ENCODE peak calls at places on chromosomes 1 and 21, in four cellular contexts. O, J, F and W are unnamed samples.

GRCh38 chr1:24089027-24089742 is 22.8 kb downstream of the MYOM3 start:
- DNase-seq in J (no peak), O (no peak), F (no peak), W (no peak)

GRCh38 chr1:200180821-200181220 is 153.3 kb downstream of the NR5A2 start:
- DNase-seq in J (peak), F (no peak), O (no peak), W (no peak)

GRCh38 chr1:171457412-171457811 is 27.9 kb upstream of the PRRC2C start:
- DNase-seq in J (no peak), O (no peak), F (no peak), W (no peak)

GRCh38 chr1:42934111-42934510 is 24.6 kb downstream of the SLC2A1 start:
- DNase-seq in J (no peak), O (no peak), F (peak), W (peak)

GRCh38 chr1:7247158-7247557 is 461.9 kb downstream of the CAMTA1 start:
- DNase-seq in F (no peak), J (no peak), O (no peak), W (no peak)

GRCh38 chr1:78145105-78145580 is 99.4 kb downstream of the GIPC2 start:
- DNase-seq in O (no peak), F (peak), J (peak), W (no peak)

GRCh38 chr21:45088116-45088515 is 13.7 kb downstream of the ADARB1 start:
- DNase-seq in F (no peak), O (no peak), J (no peak), W (no peak)

GRCh38 chr1:16141573-16142336 is 14.1 kb downstream of the EPHA2 start:
- DNase-seq in F (no peak), J (no peak), O (no peak), W (no peak)

GRCh38 chr1:15332525-15332924 is 77.2 kb upstream of the EFHD2 start:
- DNase-seq in F (no peak), O (no peak), J (no peak), W (no peak)

GRCh38 chr1:68112835-68113243 is 62.4 kb upstream of the DIRAS3 start:
- DNase-seq in F (no peak), O (no peak), J (no peak), W (no peak)

GRCh38 chr21:35475768-35476167 is 426.7 kb upstream of the RUNX1 start:
- DNase-seq in F (no peak), J (peak), O (no peak), W (no peak)

GRCh38 chr1:2801535-2802291 is at the start of gene TTC34:
- DNase-seq in F (peak), O (no peak), J (peak), W (peak)

GRCh38 chr1:899636-900317 is 23.9 kb upstream of the SAMD11 start:
- DNase-seq in J (no peak), O (no peak), F (no peak), W (no peak)

GRCh38 chr1:51954783-51955182 is 35.7 kb downstream of the RAB3B start:
- DNase-seq in F (no peak), J (peak), O (no peak), W (no peak)

GRCh38 chr1:174239541-174239940 is 80.2 kb downstream of the RABGAP1L start:
- DNase-seq in F (no peak), O (no peak), J (no peak), W (no peak)

GRCh38 chr1:116586741-116587143 is 15.9 kb upstream of the CD58 start:
- DNase-seq in O (no peak), F (no peak), J (no peak), W (no peak)

GRCh38 chr1:2044510-2045319 is 5.5 kb upstream of the PRKCZ start:
- DNase-seq in F (peak), O (no peak), J (peak), W (no peak)

GRCh38 chr1:240004086-240004749 is 87.5 kb upstream of the FMN2 start:
- DNase-seq in O (no peak), F (no peak), J (peak), W (no peak)

GRCh38 chr1:169959696-169960095 is 66.0 kb upstream of the SCYL3 start:
- DNase-seq in J (no peak), F (no peak), O (no peak), W (no peak)

GRCh38 chr1:244048566-244049141 is 2.4 kb upstream of the ZBTB18 start:
- DNase-seq in J (no peak), F (no peak), O (no peak), W (no peak)

GRCh38 chr1:41850029-41850428 is 68.7 kb downstream of the HIVEP3 start:
- DNase-seq in O (no peak), F (no peak), J (no peak), W (no peak)

GRCh38 chr1:193348126-193349045 is 162.0 kb upstream of the B3GALT2 start:
- DNase-seq in O (no peak), J (no peak), F (no peak), W (no peak)

GRCh38 chr1:67261646-67262045 is 46.0 kb upstream of the IL12RB2 start:
- DNase-seq in J (peak), F (no peak), O (no peak), W (no peak)

GRCh38 chr1:224705578-224705977 is 89.5 kb downstream of the CNIH3 start:
- DNase-seq in F (no peak), J (no peak), O (no peak), W (no peak)
- TF ChIP-seq POLR2AphosphoS5 in F (no peak), J (no peak), O (no peak), W (no peak)

GRCh38 chr21:26865857-26866256 is 20.6 kb upstream of the ADAMTS1 start:
- DNase-seq in F (no peak), O (no peak), J (no peak), W (no peak)
- TF ChIP-seq EP300 in F (no peak), O (no peak), J (no peak), W (no peak)

GRCh38 chr1:186945146-186945545 is 116.4 kb downstream of the PLA2G4A start:
- DNase-seq in O (no peak), F (no peak), J (no peak), W (no peak)

GRCh38 chr1:186948542-186948941 is 119.8 kb downstream of the PLA2G4A start:
- DNase-seq in J (no peak), O (no peak), F (no peak), W (no peak)

GRCh38 chr1:186953876-186954275 is 125.1 kb downstream of the PLA2G4A start:
- DNase-seq in F (no peak), J (no peak), O (no peak), W (no peak)

GRCh38 chr1:186950547-186950946 is 121.8 kb downstream of the PLA2G4A start:
- DNase-seq in J (no peak), F (no peak), O (no peak), W (no peak)

DNA sequence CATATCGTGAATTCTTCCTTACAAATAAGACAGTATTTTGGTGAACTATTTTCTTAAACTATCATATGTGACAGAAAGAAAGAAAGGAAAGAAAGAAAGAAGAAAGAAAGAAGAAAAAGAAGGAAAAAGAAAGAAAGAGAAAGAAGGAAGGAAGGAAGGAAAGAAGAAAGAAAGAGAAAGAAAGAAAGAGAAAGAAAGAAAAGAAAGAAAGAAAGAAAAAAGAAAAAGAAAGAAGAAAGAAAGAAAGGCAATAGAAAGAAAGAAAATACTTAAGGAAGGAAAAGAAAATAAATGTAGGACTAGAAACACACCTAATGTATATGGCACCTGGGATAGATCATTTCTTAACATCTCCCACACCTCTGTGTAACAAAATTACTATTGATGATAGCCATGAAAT is 120.4 kb downstream of the PLA2G4A start:
- DNase-seq in F (no peak), O (no peak), J (no peak), W (no peak)
- TF ChIP-seq CTCF in F (no peak), O (no peak), J (no peak), W (no peak)

DNA sequence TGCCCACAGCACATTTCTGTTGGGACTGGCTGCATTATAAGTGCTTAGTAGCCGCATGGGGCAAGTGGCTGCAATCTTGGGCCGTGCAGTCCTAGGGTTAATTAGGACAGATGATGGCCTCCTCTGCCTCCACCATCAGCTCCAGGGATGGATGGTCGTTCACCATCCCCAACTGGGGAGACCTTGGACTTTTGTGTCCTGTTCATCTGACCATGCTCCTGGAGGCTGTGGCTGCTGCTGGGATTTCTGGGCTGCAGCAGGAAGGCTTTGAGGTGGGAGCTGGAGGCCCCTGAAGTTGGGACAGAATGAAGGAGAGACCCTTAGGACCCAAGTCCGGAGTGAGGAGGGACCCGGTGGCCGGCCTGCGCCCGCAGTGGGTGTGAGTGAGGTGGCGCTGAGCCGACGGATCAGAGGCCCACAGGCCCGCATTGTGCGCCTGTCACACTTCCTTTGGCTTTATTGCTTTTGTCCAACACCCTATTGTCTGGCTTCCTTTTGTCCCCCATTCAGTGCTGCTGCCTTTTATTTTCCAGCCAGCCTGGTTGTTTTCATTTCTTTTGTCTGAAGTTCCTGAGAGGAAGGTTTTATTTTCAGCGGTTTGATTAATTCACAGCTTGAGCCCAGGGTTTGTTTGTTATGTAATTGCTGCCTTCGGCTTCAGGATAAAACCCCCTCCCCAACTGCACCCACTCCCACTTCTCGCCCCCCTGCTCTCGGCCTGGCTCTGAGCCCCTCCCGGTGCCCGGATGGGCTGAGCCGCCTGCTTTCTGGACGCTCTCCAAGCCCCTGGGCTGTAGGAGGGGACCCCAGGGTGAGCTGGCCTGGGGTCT is 35.6 kb downstream of the SOX13 start:
- DNase-seq in O (no peak), F (no peak), J (no peak), W (no peak)
- TF ChIP-seq POLR2AphosphoS5 in O (no peak), F (no peak), J (no peak), W (no peak)

GRCh38 chr1:22168412-22168973 is 25.6 kb upstream of the WNT4 start:
- DNase-seq in F (no peak), J (peak), O (no peak), W (no peak)

GRCh38 chr1:22174446-22174845 is 31.5 kb upstream of the WNT4 start:
- DNase-seq in O (no peak), F (no peak), J (peak), W (no peak)

GRCh38 chr1:22169816-22170215 is 26.9 kb upstream of the WNT4 start:
- DNase-seq in J (no peak), F (no peak), O (no peak), W (no peak)

GRCh38 chr1:22176258-22176657 is 33.4 kb upstream of the WNT4 start:
- DNase-seq in J (no peak), O (no peak), F (no peak), W (no peak)

DNA sequence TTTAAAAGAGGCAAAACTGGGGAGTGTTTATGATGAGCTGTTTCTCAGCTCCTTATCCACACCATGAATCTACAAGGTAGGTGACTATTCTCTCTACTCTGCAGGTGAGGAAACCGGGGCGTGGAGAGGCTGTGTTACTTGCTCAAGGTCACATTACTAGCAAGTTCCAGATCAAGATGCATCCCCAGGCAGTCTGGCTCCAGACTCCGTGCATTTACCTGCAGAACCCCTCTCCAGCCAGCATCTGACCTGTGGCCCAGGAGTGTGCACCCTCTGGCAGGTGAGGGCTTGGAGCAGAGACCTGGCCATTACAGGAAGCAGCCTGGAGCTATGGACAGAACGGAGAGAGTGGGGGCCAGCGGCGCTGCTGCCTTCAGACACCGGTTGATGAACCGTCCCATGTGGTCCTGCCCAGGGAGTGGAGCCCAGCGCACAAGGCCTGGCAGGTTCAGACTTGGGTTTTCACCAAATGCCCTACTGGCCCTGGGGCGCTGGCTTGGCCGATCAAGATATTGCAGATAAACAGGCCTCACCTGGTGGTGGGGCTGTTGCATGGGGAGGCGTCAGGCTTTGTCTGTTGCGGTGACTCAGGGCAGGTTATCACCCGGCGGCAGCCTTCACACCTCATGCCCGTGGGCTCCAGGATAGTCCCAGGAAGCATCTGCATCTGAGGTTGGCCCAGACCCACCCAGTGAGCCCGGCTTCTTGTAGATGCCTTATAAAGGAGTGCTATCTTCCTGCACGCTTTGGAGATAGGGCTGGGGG is 29.2 kb upstream of the WNT4 start:
- DNase-seq in O (no peak), F (no peak), J (no peak), W (no peak)
- TF ChIP-seq EP300 in O (no peak), F (no peak), J (no peak), W (no peak)